ENCODE peak calls at places on chromosomes 13 and 19, in six cellular contexts. C is fibroblast of lung, L is HepG2, M is GM23248, A is HCT116, T is H1. X is an unnamed sample.

GRCh38 chr13:67147257-67148218 is 82.6 kb downstream of the PCDH9 start:
- DNase-seq in C (peak; percentile 63), L (no peak), M (peak; percentile 2), A (no peak), T (no peak), X (peak; percentile 14)

GRCh38 chr13:85236431-85236830 is 562.8 kb downstream of the SLITRK6 start:
- DNase-seq in C (peak; percentile 66), L (no peak), M (no peak), A (no peak), T (no peak), X (peak; percentile 91)

GRCh38 chr13:76380436-76381065 is 505.7 kb downstream of the KCTD12 start:
- DNase-seq in C (peak; percentile 3), L (no peak), M (no peak), A (no peak), T (no peak), X (no peak)

GRCh38 chr13:62060570-62060969 is 644.9 kb upstream of the PCDH20 start:
- DNase-seq in C (no peak), L (no peak), M (no peak), A (no peak), T (no peak), X (no peak)

GRCh38 chr19:49555600-49556411 is 24.6 kb downstream of the NOSIP start:
- DNase-seq in C (peak; percentile 56), L (no peak), M (peak; percentile 79), A (peak; percentile 40), T (peak; percentile 88), X (peak; percentile 35)

GRCh38 chr19:34838248-34838647 is 65.2 kb upstream of the ZNF599 start:
- DNase-seq in C (peak; percentile 2), L (peak; percentile 15), M (peak; percentile 5), A (peak; percentile 8), T (no peak), X (peak; percentile 12)

GRCh38 chr19:47176627-47177090 is 46.0 kb downstream of the SAE1 start:
- DNase-seq in C (peak; percentile 83), L (no peak), M (peak; percentile 94), A (no peak), T (no peak), X (no peak)

GRCh38 chr13:28344163-28344562 is 150.8 kb downstream of the FLT1 start:
- DNase-seq in C (no peak), L (no peak), M (no peak), A (no peak), T (no peak), X (no peak)

GRCh38 chr13:51781246-51782022 is 22.5 kb downstream of the DHRS12 start:
- DNase-seq in C (no peak), L (no peak), M (peak; percentile 56), A (peak; percentile 18), T (no peak), X (peak; percentile 60)

GRCh38 chr19:35348909-35349611 is 1.4 kb downstream of the FFAR1 start:
- DNase-seq in C (no peak), L (no peak), M (no peak), A (no peak), T (no peak), X (no peak)

GRCh38 chr19:50724522-50725217 is 1.5 kb downstream of the CLEC11A start:
- DNase-seq in C (peak; percentile 99), L (peak; percentile 38), M (peak; percentile 100), A (peak; percentile 99), T (peak; percentile 99), X (peak; percentile 100)

GRCh38 chr13:71610876-71611275 is 256.1 kb downstream of the DACH1 start:
- DNase-seq in C (no peak), L (no peak), M (no peak), A (no peak), T (no peak), X (no peak)

DNA sequence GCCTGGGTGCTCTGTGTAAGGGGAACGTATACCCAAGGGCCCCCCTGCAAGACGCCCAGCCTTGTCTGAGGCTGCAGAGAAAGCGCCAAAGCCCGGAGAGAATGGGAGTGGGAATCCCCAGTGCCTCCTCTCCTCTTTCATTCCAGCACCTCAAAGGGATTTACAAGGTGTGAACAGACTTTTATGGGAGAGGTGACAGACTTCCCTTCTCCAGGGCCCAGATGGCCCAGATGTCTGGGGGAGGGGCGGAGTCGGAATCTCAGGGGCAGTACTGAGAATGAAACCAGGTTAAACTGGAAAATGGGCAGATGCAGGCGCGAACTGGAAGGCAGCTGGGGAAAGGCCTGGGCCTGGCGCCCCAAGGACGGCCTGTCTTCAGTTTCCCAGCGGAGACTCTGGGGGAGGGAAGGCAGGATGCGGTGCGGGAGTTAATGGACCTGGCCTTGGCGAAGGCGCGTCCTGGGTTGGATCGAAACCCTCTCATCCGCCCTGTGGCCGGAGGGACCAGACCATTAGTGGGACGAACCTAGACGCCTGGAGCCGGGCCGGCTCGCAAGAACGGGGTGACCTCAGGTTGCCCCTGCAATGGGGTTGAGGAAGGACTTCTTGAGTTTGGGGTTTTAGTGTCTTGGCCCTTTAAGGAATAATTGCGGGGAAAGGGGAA is 622 bp upstream of the TRIP10 start:
- DNase-seq in C (no peak), L (no peak), M (peak; percentile 69), A (no peak), T (no peak), X (no peak)
- H3K4me1 ChIP-seq in C (peaks cover 22% of the 10 kb centered on the region), L (peaks cover 62% of the 10 kb centered on the region), M (peaks cover 31% of the 10 kb centered on the region), A (peaks cover 44% of the 10 kb centered on the region), T (peaks cover 4% of the 10 kb centered on the region), X (peaks cover 39% of the 10 kb centered on the region)

GRCh38 chr13:55577847-55578210 is 1562.9 kb upstream of the PRR20A start:
- DNase-seq in C (no peak), L (no peak), M (no peak), A (no peak), T (no peak), X (no peak)
- H3K9ac ChIP-seq in C (no peak overlapping the region), L (no peak overlapping the region), M (no peak overlapping the region), A (no peak overlapping the region), T (peak overlapping the region; percentile 39), X (no peak overlapping the region)

DNA sequence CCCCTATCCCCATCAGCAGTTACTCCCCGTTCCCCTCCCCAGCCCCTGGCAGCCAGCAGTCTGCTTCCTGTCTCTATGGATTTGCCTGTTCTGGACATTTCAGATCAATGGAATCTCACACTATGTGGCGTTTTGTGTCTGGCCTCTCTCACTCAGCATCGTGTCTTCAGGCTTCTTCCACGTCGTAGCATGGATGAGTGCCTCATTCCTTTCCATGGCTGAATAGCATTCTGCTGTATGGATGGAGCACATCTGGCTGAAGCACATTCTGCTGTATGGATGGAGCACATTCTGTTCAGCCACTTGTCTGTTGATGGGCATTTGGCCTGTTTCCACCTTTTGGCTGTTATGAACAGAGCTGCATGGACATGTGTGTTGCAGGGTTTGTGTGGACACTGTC is 29.5 kb downstream of the CRTC1 start:
- DNase-seq in C (peak; percentile 64), L (no peak), M (no peak), A (no peak), T (no peak), X (no peak)
- H3K4me1 ChIP-seq in C (peaks cover 2% of the 10 kb centered on the region), L (peaks cover 56% of the 10 kb centered on the region), M (no peaks in the 10 kb centered on the region), A (no peaks in the 10 kb centered on the region), T (no peaks in the 10 kb centered on the region), X (no peaks in the 10 kb centered on the region)

DNA sequence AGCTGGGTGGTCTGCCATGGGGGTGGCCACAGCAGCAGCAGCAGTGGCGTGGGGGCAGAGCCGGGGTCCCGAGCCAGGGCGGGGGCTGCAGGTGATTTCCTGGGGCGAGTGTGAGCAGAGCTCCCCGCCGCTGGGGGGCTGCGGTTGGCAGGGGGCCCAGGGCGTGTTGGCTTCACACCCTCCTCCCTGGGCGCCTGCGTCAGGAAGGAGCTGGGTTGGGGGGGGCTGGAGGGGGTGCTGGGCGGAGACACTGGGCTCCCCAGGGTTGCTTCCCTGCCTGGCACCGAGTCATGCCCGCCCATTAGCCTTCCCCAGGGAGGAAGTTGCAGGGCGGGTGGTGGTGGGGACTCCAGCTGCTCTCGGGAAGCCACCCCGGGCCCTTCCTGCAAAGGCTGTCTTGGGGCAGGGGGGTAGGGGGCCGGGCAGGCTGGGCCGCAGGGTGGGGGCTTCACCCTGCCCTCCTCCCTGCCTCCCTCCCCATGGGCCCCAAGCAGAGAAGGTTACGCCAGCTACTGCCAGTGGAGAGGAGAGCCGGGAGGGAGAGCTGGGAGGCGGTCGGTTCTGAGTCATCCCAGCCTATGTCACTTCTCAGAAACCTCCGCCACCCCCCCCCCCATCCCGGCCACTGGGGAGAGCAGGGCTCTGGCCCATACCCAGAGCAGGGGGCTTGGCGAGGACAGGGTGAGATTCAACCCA is 4.6 kb downstream of the MIDN start:
- DNase-seq in C (peak; percentile 99), L (peak; percentile 82), M (peak; percentile 98), A (no peak), T (no peak), X (peak; percentile 79)
- H3K9ac ChIP-seq in C (peak overlapping the region; percentile 88), L (peak overlapping the region; percentile 92), M (peak overlapping the region; percentile 99), A (peak overlapping the region; percentile 91), T (no peak overlapping the region), X (peak overlapping the region; percentile 86)

GRCh38 chr19:13024958-13025653 is 29.8 kb downstream of the NFIX start:
- DNase-seq in C (no peak), L (no peak), M (peak; percentile 56), A (no peak), T (no peak), X (peak; percentile 66)

GRCh38 chr19:13022859-13023636 is 27.8 kb downstream of the NFIX start:
- DNase-seq in C (peak; percentile 98), L (peak; percentile 79), M (peak; percentile 96), A (no peak), T (no peak), X (peak; percentile 94)

GRCh38 chr19:13023666-13024065 is 28.4 kb downstream of the NFIX start:
- DNase-seq in C (peak; percentile 57), L (no peak), M (peak; percentile 53), A (no peak), T (no peak), X (peak; percentile 28)

GRCh38 chr19:13025819-13026477 is 30.7 kb downstream of the NFIX start:
- DNase-seq in C (no peak), L (no peak), M (no peak), A (no peak), T (no peak), X (no peak)

GRCh38 chr19:13024126-13024957 is 29.1 kb downstream of the NFIX start:
- DNase-seq in C (no peak), L (no peak), M (peak; percentile 72), A (no peak), T (no peak), X (peak; percentile 55)
- H3K4me1 ChIP-seq in C (peaks cover 23% of the 10 kb centered on the region), L (peaks cover 87% of the 10 kb centered on the region), M (peaks cover 55% of the 10 kb centered on the region), A (peaks cover 5% of the 10 kb centered on the region), T (peaks cover 8% of the 10 kb centered on the region), X (peaks cover 54% of the 10 kb centered on the region)

GRCh38 chr19:53870485-53870844 is 2.8 kb downstream of the MYADM start:
- DNase-seq in C (no peak), L (no peak), M (no peak), A (no peak), T (no peak), X (no peak)

GRCh38 chr19:53868091-53868891 is 608 bp downstream of the MYADM start:
- DNase-seq in C (peak; percentile 52), L (peak; percentile 47), M (peak; percentile 86), A (no peak), T (no peak), X (peak; percentile 69)

GRCh38 chr19:53871448-53871847 is 3.8 kb downstream of the MYADM start:
- DNase-seq in C (no peak), L (no peak), M (no peak), A (no peak), T (no peak), X (no peak)

GRCh38 chr19:53867225-53868090 is at the start of gene MYADM:
- DNase-seq in C (peak; percentile 98), L (peak; percentile 98), M (peak; percentile 99), A (peak; percentile 95), T (peak; percentile 96), X (peak; percentile 100)

GRCh38 chr19:53868892-53869804 is 1.5 kb downstream of the MYADM start:
- DNase-seq in C (peak; percentile 88), L (peak; percentile 82), M (peak; percentile 93), A (peak; percentile 61), T (no peak), X (peak; percentile 90)
- H3K9ac ChIP-seq in C (peak overlapping the region; percentile 99), L (peak overlapping the region; percentile 100), M (peak overlapping the region; percentile 100), A (peak overlapping the region; percentile 95), T (peak overlapping the region; percentile 86), X (peak overlapping the region; percentile 96)